ENCODE peak calls at places on chromosomes 12 and 14, in eight cellular contexts. Q is left cardiac atrium, G is body of pancreas, K is AG10803, Y is nucleus accumbens, T is omental fat pad, O is HEK293T, C is M059J. E is an unnamed sample.

GRCh38 chr12:12890815-12891645 is at the start of gene GPRC5A:
- DNase-seq in T (peak; percentile 87), O (peak; percentile 58), Y (peak; percentile 36), K (peak; percentile 88), G (peak; percentile 90), Q (peak; percentile 88), C (peak; percentile 98), E (peak; percentile 95)

GRCh38 chr12:45959025-45959424 is 31.3 kb downstream of the SCAF11 start:
- DNase-seq in O (no peak), T (no peak), K (no peak), Y (no peak), G (no peak), Q (no peak), C (no peak), E (no peak)

GRCh38 chr14:70943838-70944237 is 36.6 kb downstream of the PCNX1 start:
- DNase-seq in K (no peak), Y (no peak), G (no peak), Q (no peak), T (no peak), O (no peak), C (no peak), E (no peak)

GRCh38 chr12:123119808-123120207 is 31.1 kb downstream of the PITPNM2 start:
- DNase-seq in Q (no peak), G (no peak), T (no peak), K (no peak), C (no peak), O (no peak), Y (no peak), E (no peak)

GRCh38 chr14:86787782-86788181 is 1205.2 kb downstream of the GALC start:
- DNase-seq in G (no peak), K (peak; percentile 61), O (no peak), T (no peak), Q (no peak), Y (no peak), C (no peak), E (no peak)

GRCh38 chr12:26629864-26630263 is 203.1 kb downstream of the ITPR2 start:
- DNase-seq in T (no peak), K (peak; percentile 30), O (no peak), Q (no peak), Y (peak; percentile 49), G (no peak), C (peak; percentile 62), E (no peak)

GRCh38 chr12:124636138-124636968 is 68.9 kb upstream of the NCOR2 start:
- DNase-seq in O (no peak), Y (no peak), G (no peak), T (no peak), C (peak; percentile 89), Q (peak; percentile 60), K (peak; percentile 40), E (no peak)

GRCh38 chr12:96265400-96265799 is 71.2 kb downstream of the ELK3 start:
- DNase-seq in O (no peak), Y (no peak), Q (no peak), K (no peak), T (no peak), C (no peak), G (no peak), E (no peak)

GRCh38 chr14:76407449-76408150 is 31.7 kb downstream of the ESRRB start:
- DNase-seq in Y (no peak), K (no peak), C (no peak), G (peak; percentile 87), Q (no peak), O (no peak), T (no peak), E (no peak)

GRCh38 chr14:50342211-50343080 is 30.3 kb downstream of the DMAC2L start:
- DNase-seq in T (no peak), G (peak; percentile 48), Q (peak; percentile 51), Y (peak; percentile 69), K (peak; percentile 94), O (peak; percentile 25), C (peak; percentile 90), E (peak; percentile 90)

GRCh38 chr12:62933220-62933870 is 1.6 kb downstream of the PPM1H start:
- DNase-seq in G (peak; percentile 37), O (peak; percentile 50), Y (peak; percentile 79), K (no peak), T (no peak), Q (peak; percentile 58), C (peak; percentile 37), E (no peak)

GRCh38 chr12:130978785-130979184 is 25.1 kb downstream of the ADGRD1 start:
- DNase-seq in C (no peak), T (no peak), Y (no peak), G (no peak), K (no peak), O (no peak), Q (no peak), E (no peak)

GRCh38 chr12:44193281-44193680 is 357.4 kb downstream of the TMEM117 start:
- DNase-seq in T (no peak), Y (no peak), Q (no peak), G (no peak), C (peak; percentile 0), O (no peak), K (no peak), E (no peak)

GRCh38 chr14:100780646-100781355 is 45.1 kb upstream of the MEG3 start:
- DNase-seq in K (no peak), Q (no peak), Y (no peak), G (no peak), O (no peak), C (no peak), T (no peak), E (no peak)

GRCh38 chr12:131408036-131408365 is 302.9 kb upstream of the SFSWAP start:
- DNase-seq in Y (no peak), T (no peak), K (no peak), O (no peak), G (no peak), C (no peak), Q (no peak), E (no peak)

GRCh38 chr12:100200450-100201181 is at the start of gene ACTR6:
- DNase-seq in T (peak; percentile 96), K (peak; percentile 94), O (peak; percentile 91), Y (peak; percentile 80), G (peak; percentile 91), C (peak; percentile 94), Q (peak; percentile 96), E (peak; percentile 98)

GRCh38 chr12:27866382-27867101 is 86.5 kb upstream of the MANSC4 start:
- DNase-seq in Q (no peak), C (peak; percentile 62), K (peak; percentile 79), G (no peak), O (no peak), Y (no peak), T (no peak), E (no peak)

GRCh38 chr14:24458736-24459135 is 16.2 kb upstream of the SDR39U1 start:
- DNase-seq in T (no peak), Q (no peak), K (no peak), G (no peak), C (no peak), O (no peak), Y (no peak), E (no peak)

GRCh38 chr14:80965041-80965440 is 9.6 kb downstream of the TSHR start:
- DNase-seq in G (no peak), T (no peak), Y (no peak), O (no peak), Q (no peak), C (no peak), K (peak; percentile 31), E (no peak)

GRCh38 chr12:94973202-94973601 is 30.3 kb downstream of the NDUFA12 start:
- DNase-seq in Y (no peak), T (no peak), C (no peak), Q (no peak), G (no peak), K (no peak), O (no peak), E (no peak)

GRCh38 chr14:20848955-20849570 is 42.1 kb upstream of the RNASE3 start:
- DNase-seq in Q (no peak), Y (peak; percentile 14), G (peak; percentile 20), T (no peak), K (no peak), C (no peak), O (no peak), E (no peak)

GRCh38 chr12:53626702-53627169 is 554 bp upstream of the ATF7 start:
- DNase-seq in G (no peak), K (no peak), Q (no peak), Y (no peak), T (no peak), O (no peak), C (no peak), E (no peak)

GRCh38 chr14:22200977-22201605 is 387.9 kb downstream of the DAD1 start:
- DNase-seq in T (no peak), G (no peak), O (peak; percentile 45), Q (no peak), Y (no peak), K (peak; percentile 40), C (peak; percentile 16), E (no peak)

GRCh38 chr12:79689477-79690155 is 1.1 kb downstream of the PAWR start:
- DNase-seq in K (peak; percentile 49), Q (peak; percentile 36), Y (peak; percentile 7), C (peak; percentile 79), T (no peak), G (peak; percentile 35), O (peak; percentile 33), E (no peak)